ENCODE peak calls at places on chromosome 16, in seven cellular contexts. L is AG09309, A is choroid plexus epithelial cell, Z is right atrium auricular region, M is progenitor cell of endocrine pancreas, R is cardiac muscle cell, S is HFF-Myc. D is an unnamed sample.

GRCh38 chr16:10937068-10937859 is 5.0 kb downstream of the DEXI start:
- DNase-seq in L (no peak), A (no peak), Z (no peak), M (no peak), R (no peak), S (no peak), D (no peak)

GRCh38 chr16:86517652-86518258 is 7.4 kb downstream of the FOXF1 start:
- DNase-seq in L (no peak), A (peak; percentile 85), Z (no peak), M (peak; percentile 56), R (peak; percentile 78), S (peak; percentile 49), D (no peak)

GRCh38 chr16:53743149-53743566 is 39.2 kb downstream of the FTO start:
- DNase-seq in L (no peak), A (peak; percentile 70), Z (no peak), M (no peak), R (peak; percentile 55), S (no peak), D (no peak)

GRCh38 chr16:72561-73537 is at the start of gene RHBDF1:
- DNase-seq in L (no peak), A (peak; percentile 60), Z (no peak), M (peak; percentile 53), R (peak; percentile 71), S (no peak), D (no peak)

GRCh38 chr16:75060708-75061107 is 55.9 kb downstream of the LDHD start:
- DNase-seq in L (no peak), A (no peak), Z (no peak), M (no peak), R (no peak), S (no peak), D (no peak)

GRCh38 chr16:75176926-75177325 is 28.6 kb downstream of the ZFP1 start:
- DNase-seq in L (no peak), A (no peak), Z (no peak), M (no peak), R (no peak), S (no peak), D (no peak)

GRCh38 chr16:79723583-79724168 is 123.1 kb upstream of the MAF start:
- DNase-seq in L (no peak), A (no peak), Z (no peak), M (no peak), R (no peak), S (no peak), D (no peak)

GRCh38 chr16:88309174-88309904 is 73.4 kb upstream of the ZNF469 start:
- DNase-seq in L (no peak), A (no peak), Z (no peak), M (no peak), R (no peak), S (no peak), D (no peak)

GRCh38 chr16:75927824-75928223 is 201.5 kb upstream of the CPHXL start:
- DNase-seq in L (no peak), A (no peak), Z (no peak), M (no peak), R (no peak), S (no peak), D (no peak)

GRCh38 chr16:5350118-5350517 is 252.5 kb upstream of the EEF2KMT start:
- DNase-seq in L (no peak), A (no peak), Z (no peak), M (no peak), R (no peak), S (no peak), D (no peak)

GRCh38 chr16:71311553-71312158 is 22.5 kb upstream of the CMTR2 start:
- DNase-seq in L (no peak), A (peak; percentile 27), Z (no peak), M (peak; percentile 30), R (peak; percentile 28), S (no peak), D (no peak)

GRCh38 chr16:4783251-4783950 is 4.7 kb downstream of the SEPTIN12 start:
- DNase-seq in L (no peak), A (no peak), Z (no peak), M (no peak), R (no peak), S (no peak), D (no peak)

GRCh38 chr16:70804153-70804728 is 3.3 kb upstream of the VAC14 start:
- DNase-seq in L (peak; percentile 62), A (peak; percentile 98), Z (no peak), M (no peak), R (peak; percentile 89), S (no peak), D (no peak)

GRCh38 chr16:50209548-50210265 is 56.6 kb downstream of the TENT4B start:
- DNase-seq in L (no peak), A (no peak), Z (no peak), M (no peak), R (no peak), S (no peak), D (no peak)

GRCh38 chr16:87956169-87956770 is 5.0 kb downstream of the BANP start:
- DNase-seq in L (no peak), A (peak; percentile 74), Z (peak; percentile 75), M (no peak), R (peak; percentile 62), S (no peak), D (no peak)

GRCh38 chr16:79573071-79573470 is 27.5 kb downstream of the MAF start:
- DNase-seq in L (no peak), A (no peak), Z (no peak), M (no peak), R (no peak), S (no peak), D (no peak)

GRCh38 chr16:69408451-69408850 is 16.0 kb upstream of the CYB5B start:
- DNase-seq in L (no peak), A (no peak), Z (no peak), M (no peak), R (no peak), S (no peak), D (no peak)

GRCh38 chr16:21126518-21126917 is 24.1 kb downstream of the DNAH3 start:
- DNase-seq in L (no peak), A (no peak), Z (no peak), M (no peak), R (no peak), S (no peak), D (no peak)

GRCh38 chr16:10598157-10598556 is 17.8 kb upstream of the EMP2 start:
- DNase-seq in L (no peak), A (no peak), Z (no peak), M (no peak), R (no peak), S (no peak), D (no peak)

GRCh38 chr16:29806096-29806579 is at the start of gene MAZ:
- DNase-seq in L (peak; percentile 68), A (no peak), Z (no peak), M (no peak), R (peak; percentile 96), S (no peak), D (peak; percentile 87)

GRCh38 chr16:15966420-15967222 is 17.2 kb downstream of the ABCC1 start:
- DNase-seq in L (no peak), A (peak; percentile 61), Z (no peak), M (no peak), R (peak; percentile 69), S (peak; percentile 61), D (no peak)

GRCh38 chr16:23324727-23325126 is 22.6 kb downstream of the SCNN1B start:
- DNase-seq in L (no peak), A (no peak), Z (no peak), M (no peak), R (no peak), S (no peak), D (peak; percentile 96)

GRCh38 chr16:88902744-88903143 is 36.3 kb upstream of the PABPN1L start:
- DNase-seq in L (no peak), A (no peak), Z (no peak), M (no peak), R (no peak), S (no peak), D (no peak)

GRCh38 chr16:24834459-24835335 is 11.1 kb upstream of the SLC5A11 start:
- DNase-seq in L (no peak), A (peak; percentile 71), Z (no peak), M (no peak), R (peak; percentile 53), S (no peak), D (no peak)
- TF ChIP-seq CTCF in L (peak; percentile 84), A (peak; percentile 86), Z (peak; percentile 55), M (peak; percentile 53), R (peak; percentile 74), S (peak; percentile 76), D (peak; percentile 81)

DNA sequence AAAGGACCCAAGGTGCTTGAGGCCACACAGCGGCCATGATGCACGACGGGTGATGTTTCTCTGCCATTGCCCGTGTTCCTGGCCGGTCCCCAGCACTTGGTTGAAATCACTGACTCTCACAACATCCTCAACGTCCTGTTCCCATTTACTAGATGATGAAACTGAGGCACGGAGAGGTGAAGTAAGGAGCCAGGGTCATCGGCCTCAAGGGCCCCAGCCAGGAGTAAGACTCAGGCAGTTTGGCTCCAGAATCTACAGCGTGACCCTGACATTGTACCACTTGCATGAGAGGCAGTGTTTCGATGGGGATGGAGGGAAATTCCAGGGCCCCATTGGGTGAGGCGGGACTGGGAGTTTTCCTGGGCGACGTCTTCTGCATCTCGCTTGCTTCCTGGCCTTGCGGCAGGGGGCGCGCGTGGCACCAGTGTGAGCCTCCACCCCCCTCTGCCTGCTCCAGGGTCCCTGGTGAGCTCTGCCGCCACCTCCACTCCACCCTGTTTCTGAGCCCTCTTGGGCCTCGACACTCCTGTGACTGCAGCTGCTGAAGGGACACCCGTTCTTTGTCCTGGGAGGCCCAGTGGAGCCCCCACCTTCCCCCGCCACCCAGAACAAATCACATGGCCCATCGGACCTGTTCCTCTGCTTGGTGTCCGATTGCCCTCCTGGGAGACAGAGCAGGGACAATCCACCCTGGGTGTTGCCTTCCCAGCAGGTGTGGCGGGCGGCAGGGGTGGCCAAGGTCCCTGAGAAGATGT is 133.0 kb upstream of the GSE1 start:
- DNase-seq in L (no peak), A (no peak), Z (no peak), M (no peak), R (no peak), S (no peak), D (no peak)
- TF ChIP-seq CTCF in L (no peak), A (peak; percentile 44), Z (peak; percentile 36), M (peak; percentile 50), R (peak; percentile 14), S (no peak), D (no peak)

GRCh38 chr16:60902114-60902513 is 1134.1 kb downstream of the CDH8 start:
- DNase-seq in L (no peak), A (no peak), Z (no peak), M (no peak), R (no peak), S (no peak), D (no peak)

GRCh38 chr16:60905806-60906205 is 1130.4 kb downstream of the CDH8 start:
- DNase-seq in L (no peak), A (peak; percentile 0), Z (no peak), M (no peak), R (no peak), S (no peak), D (no peak)

GRCh38 chr16:60907645-60908044 is 1128.6 kb downstream of the CDH8 start:
- DNase-seq in L (no peak), A (no peak), Z (no peak), M (no peak), R (no peak), S (no peak), D (no peak)
- TF ChIP-seq CTCF in L (no peak), A (no peak), Z (peak; percentile 13), M (peak; percentile 45), R (no peak), S (no peak), D (peak; percentile 26)

DNA sequence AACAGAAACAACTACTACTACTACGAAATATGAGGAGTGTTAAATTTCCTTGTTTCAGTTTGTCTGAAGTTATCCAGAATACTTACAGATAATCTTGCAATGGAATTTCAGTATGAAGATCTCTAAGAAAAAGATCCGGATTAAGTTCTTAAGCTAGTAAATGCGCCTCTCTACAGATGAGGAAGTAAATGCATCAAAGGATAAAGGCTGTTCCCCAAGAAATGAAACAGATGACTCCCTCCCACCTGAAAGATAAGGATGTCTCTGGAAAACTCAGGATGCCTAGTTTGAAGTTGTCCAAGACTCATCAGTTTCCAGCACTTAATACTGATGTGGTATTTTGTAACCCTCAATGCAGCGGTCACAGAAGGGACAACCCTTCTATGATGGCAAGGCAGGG is 105.0 kb downstream of the PARN start:
- DNase-seq in L (no peak), A (no peak), Z (no peak), M (no peak), R (no peak), S (no peak), D (no peak)
- TF ChIP-seq CTCF in L (no peak), A (no peak), Z (no peak), M (no peak), R (no peak), S (no peak), D (no peak)

D was measured in LNCaP clone FGC.